ENCODE peak calls at places on chromosomes 3 and 15, in ten cellular contexts. One of them, this sample, is unnamed.

GRCh38 chr3:194112120-194113106 is 23.5 kb upstream of the HES1 start:
- DNase-seq in IMR-90: no peak
- DNase-seq in stomach: peak; percentile 75
- DNase-seq in esophagus squamous epithelium: no peak
- DNase-seq in A549: peak; percentile 97
- DNase-seq in psoas muscle: no peak
- DNase-seq in bronchial epithelial cell: peak; percentile 98
- DNase-seq in progenitor cell of endocrine pancreas: peak; percentile 61
- DNase-seq in brain microvascular endothelial cell: no peak
- DNase-seq in heart right ventricle: no peak
- DNase-seq in this sample: peak; percentile 89

GRCh38 chr3:23112491-23112890 is 90.6 kb upstream of the UBE2E2 start:
- DNase-seq in IMR-90: no peak
- DNase-seq in stomach: no peak
- DNase-seq in esophagus squamous epithelium: no peak
- DNase-seq in A549: no peak
- DNase-seq in psoas muscle: peak; percentile 25
- DNase-seq in bronchial epithelial cell: peak; percentile 61
- DNase-seq in progenitor cell of endocrine pancreas: no peak
- DNase-seq in brain microvascular endothelial cell: no peak
- DNase-seq in heart right ventricle: no peak
- DNase-seq in this sample: no peak

GRCh38 chr3:171157286-171157685 is 130.8 kb upstream of the SLC2A2 start:
- DNase-seq in IMR-90: no peak
- DNase-seq in stomach: no peak
- DNase-seq in esophagus squamous epithelium: no peak
- DNase-seq in A549: no peak
- DNase-seq in psoas muscle: peak; percentile 19
- DNase-seq in bronchial epithelial cell: no peak
- DNase-seq in progenitor cell of endocrine pancreas: peak; percentile 17
- DNase-seq in brain microvascular endothelial cell: no peak
- DNase-seq in heart right ventricle: peak; percentile 30
- DNase-seq in this sample: no peak

GRCh38 chr3:131922356-131922755 is 112.5 kb downstream of the CPNE4 start:
- DNase-seq in IMR-90: no peak
- DNase-seq in stomach: no peak
- DNase-seq in esophagus squamous epithelium: no peak
- DNase-seq in A549: no peak
- DNase-seq in psoas muscle: no peak
- DNase-seq in bronchial epithelial cell: no peak
- DNase-seq in progenitor cell of endocrine pancreas: no peak
- DNase-seq in brain microvascular endothelial cell: no peak
- DNase-seq in heart right ventricle: no peak
- DNase-seq in this sample: no peak

GRCh38 chr15:67836477-67836876 is 3.4 kb downstream of the RNU6-1 start:
- DNase-seq in IMR-90: peak; percentile 33
- DNase-seq in stomach: peak; percentile 60
- DNase-seq in esophagus squamous epithelium: no peak
- DNase-seq in A549: peak; percentile 47
- DNase-seq in psoas muscle: peak; percentile 40
- DNase-seq in bronchial epithelial cell: peak; percentile 38
- DNase-seq in progenitor cell of endocrine pancreas: no peak
- DNase-seq in brain microvascular endothelial cell: no peak
- DNase-seq in heart right ventricle: no peak
- DNase-seq in this sample: no peak

GRCh38 chr3:72891053-72891855 is 3.4 kb downstream of the GXYLT2 start:
- DNase-seq in IMR-90: peak; percentile 100
- DNase-seq in stomach: no peak
- DNase-seq in esophagus squamous epithelium: no peak
- DNase-seq in A549: no peak
- DNase-seq in psoas muscle: peak; percentile 52
- DNase-seq in bronchial epithelial cell: peak; percentile 21
- DNase-seq in progenitor cell of endocrine pancreas: no peak
- DNase-seq in brain microvascular endothelial cell: peak; percentile 96
- DNase-seq in heart right ventricle: peak; percentile 34
- DNase-seq in this sample: no peak

GRCh38 chr3:15217011-15217671 is 11.1 kb downstream of the CAPN7 start:
- DNase-seq in IMR-90: no peak
- DNase-seq in stomach: no peak
- DNase-seq in esophagus squamous epithelium: no peak
- DNase-seq in A549: no peak
- DNase-seq in psoas muscle: no peak
- DNase-seq in bronchial epithelial cell: no peak
- DNase-seq in progenitor cell of endocrine pancreas: no peak
- DNase-seq in brain microvascular endothelial cell: no peak
- DNase-seq in heart right ventricle: no peak
- DNase-seq in this sample: no peak

GRCh38 chr3:121592856-121593702 is at the start of gene FBXO40:
- DNase-seq in IMR-90: no peak
- DNase-seq in stomach: no peak
- DNase-seq in esophagus squamous epithelium: no peak
- DNase-seq in A549: no peak
- DNase-seq in psoas muscle: peak; percentile 31
- DNase-seq in bronchial epithelial cell: peak; percentile 19
- DNase-seq in progenitor cell of endocrine pancreas: no peak
- DNase-seq in brain microvascular endothelial cell: no peak
- DNase-seq in heart right ventricle: peak; percentile 42
- DNase-seq in this sample: no peak

GRCh38 chr15:29124581-29125381 is 144.8 kb downstream of the NSMCE3 start:
- DNase-seq in IMR-90: peak; percentile 12
- DNase-seq in stomach: no peak
- DNase-seq in esophagus squamous epithelium: no peak
- DNase-seq in A549: no peak
- DNase-seq in psoas muscle: no peak
- DNase-seq in bronchial epithelial cell: no peak
- DNase-seq in progenitor cell of endocrine pancreas: no peak
- DNase-seq in brain microvascular endothelial cell: peak; percentile 31
- DNase-seq in heart right ventricle: no peak
- DNase-seq in this sample: no peak

GRCh38 chr3:181711325-181712135 is at the start of gene SOX2:
- DNase-seq in IMR-90: peak; percentile 4
- DNase-seq in stomach: peak; percentile 92
- DNase-seq in esophagus squamous epithelium: no peak
- DNase-seq in A549: peak; percentile 91
- DNase-seq in psoas muscle: peak; percentile 56
- DNase-seq in bronchial epithelial cell: peak; percentile 83
- DNase-seq in progenitor cell of endocrine pancreas: peak; percentile 84
- DNase-seq in brain microvascular endothelial cell: no peak
- DNase-seq in heart right ventricle: peak; percentile 39
- DNase-seq in this sample: peak; percentile 87

GRCh38 chr3:136819784-136820640 is 1.1 kb downstream of the SLC35G2 start:
- DNase-seq in IMR-90: peak; percentile 69
- DNase-seq in stomach: peak; percentile 31
- DNase-seq in esophagus squamous epithelium: no peak
- DNase-seq in A549: peak; percentile 68
- DNase-seq in psoas muscle: peak; percentile 59
- DNase-seq in bronchial epithelial cell: peak; percentile 86
- DNase-seq in progenitor cell of endocrine pancreas: peak; percentile 31
- DNase-seq in brain microvascular endothelial cell: peak; percentile 54
- DNase-seq in heart right ventricle: peak; percentile 50
- DNase-seq in this sample: peak; percentile 82

GRCh38 chr3:178086419-178086818 is 449.8 kb upstream of the KCNMB2 start:
- DNase-seq in IMR-90: no peak
- DNase-seq in stomach: no peak
- DNase-seq in esophagus squamous epithelium: no peak
- DNase-seq in A549: no peak
- DNase-seq in psoas muscle: no peak
- DNase-seq in bronchial epithelial cell: no peak
- DNase-seq in progenitor cell of endocrine pancreas: no peak
- DNase-seq in brain microvascular endothelial cell: no peak
- DNase-seq in heart right ventricle: no peak
- DNase-seq in this sample: no peak

DNA sequence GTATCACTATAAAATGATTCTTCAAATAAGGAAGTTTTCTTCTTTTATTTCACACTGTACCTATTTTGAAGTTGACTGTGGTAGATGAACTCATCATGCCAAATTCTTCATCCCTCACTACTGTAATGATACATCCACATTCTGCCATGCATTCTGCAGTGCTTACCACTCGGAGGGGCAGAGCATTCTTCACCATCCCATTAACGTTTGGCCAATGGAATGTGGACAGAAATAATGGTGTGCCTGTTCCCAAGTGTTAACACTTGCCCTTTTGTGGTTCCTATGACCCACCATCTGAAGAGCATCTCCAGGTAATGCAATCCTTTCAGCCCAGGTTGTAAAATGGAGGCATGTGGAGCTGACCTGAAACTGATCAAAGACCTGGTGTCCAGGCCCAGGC is 18.6 kb downstream of the GOLIM4 start:
- DNase-seq in IMR-90: peak; percentile 37
- DNase-seq in stomach: no peak
- DNase-seq in esophagus squamous epithelium: no peak
- DNase-seq in A549: no peak
- DNase-seq in psoas muscle: no peak
- DNase-seq in bronchial epithelial cell: peak; percentile 44
- DNase-seq in progenitor cell of endocrine pancreas: no peak
- DNase-seq in brain microvascular endothelial cell: no peak
- DNase-seq in heart right ventricle: no peak
- DNase-seq in this sample: no peak
- TF ChIP-seq CTCF in IMR-90: no peak
- TF ChIP-seq CTCF in stomach: no peak
- TF ChIP-seq CTCF in esophagus squamous epithelium: no peak
- TF ChIP-seq CTCF in A549: no peak
- TF ChIP-seq CTCF in psoas muscle: no peak
- TF ChIP-seq CTCF in bronchial epithelial cell: no peak
- TF ChIP-seq CTCF in progenitor cell of endocrine pancreas: no peak
- TF ChIP-seq CTCF in brain microvascular endothelial cell: no peak
- TF ChIP-seq CTCF in heart right ventricle: no peak
- TF ChIP-seq CTCF in this sample: no peak

GRCh38 chr3:11155341-11156025 is 1.2 kb downstream of the HRH1 start:
- DNase-seq in IMR-90: peak; percentile 89
- DNase-seq in stomach: peak; percentile 43
- DNase-seq in esophagus squamous epithelium: no peak
- DNase-seq in A549: peak; percentile 78
- DNase-seq in psoas muscle: peak; percentile 73
- DNase-seq in bronchial epithelial cell: peak; percentile 79
- DNase-seq in progenitor cell of endocrine pancreas: peak; percentile 27
- DNase-seq in brain microvascular endothelial cell: peak; percentile 80
- DNase-seq in heart right ventricle: peak; percentile 65
- DNase-seq in this sample: peak; percentile 66
- TF ChIP-seq CTCF in IMR-90: peak; percentile 91
- TF ChIP-seq CTCF in stomach: no peak
- TF ChIP-seq CTCF in esophagus squamous epithelium: peak; percentile 70
- TF ChIP-seq CTCF in A549: peak; percentile 83
- TF ChIP-seq CTCF in psoas muscle: peak; percentile 58
- TF ChIP-seq CTCF in bronchial epithelial cell: peak; percentile 85
- TF ChIP-seq CTCF in progenitor cell of endocrine pancreas: peak; percentile 57
- TF ChIP-seq CTCF in brain microvascular endothelial cell: peak; percentile 96
- TF ChIP-seq CTCF in heart right ventricle: peak; percentile 34
- TF ChIP-seq CTCF in this sample: peak; percentile 38

GRCh38 chr15:31265090-31265870 is 61.4 kb upstream of the KLF13 start:
- DNase-seq in IMR-90: no peak
- DNase-seq in stomach: peak; percentile 31
- DNase-seq in esophagus squamous epithelium: no peak
- DNase-seq in A549: no peak
- DNase-seq in psoas muscle: no peak
- DNase-seq in bronchial epithelial cell: no peak
- DNase-seq in progenitor cell of endocrine pancreas: no peak
- DNase-seq in brain microvascular endothelial cell: no peak
- DNase-seq in heart right ventricle: no peak
- DNase-seq in this sample: no peak

GRCh38 chr15:31267161-31268107 is 59.2 kb upstream of the KLF13 start:
- DNase-seq in IMR-90: no peak
- DNase-seq in stomach: peak; percentile 32
- DNase-seq in esophagus squamous epithelium: no peak
- DNase-seq in A549: no peak
- DNase-seq in psoas muscle: no peak
- DNase-seq in bronchial epithelial cell: no peak
- DNase-seq in progenitor cell of endocrine pancreas: no peak
- DNase-seq in brain microvascular endothelial cell: no peak
- DNase-seq in heart right ventricle: no peak
- DNase-seq in this sample: no peak

GRCh38 chr15:31266712-31267111 is 59.9 kb upstream of the KLF13 start:
- DNase-seq in IMR-90: no peak
- DNase-seq in stomach: no peak
- DNase-seq in esophagus squamous epithelium: no peak
- DNase-seq in A549: no peak
- DNase-seq in psoas muscle: no peak
- DNase-seq in bronchial epithelial cell: no peak
- DNase-seq in progenitor cell of endocrine pancreas: no peak
- DNase-seq in brain microvascular endothelial cell: no peak
- DNase-seq in heart right ventricle: no peak
- DNase-seq in this sample: no peak

GRCh38 chr15:31264534-31265089 is 62.0 kb upstream of the KLF13 start:
- DNase-seq in IMR-90: no peak
- DNase-seq in stomach: peak; percentile 24
- DNase-seq in esophagus squamous epithelium: no peak
- DNase-seq in A549: no peak
- DNase-seq in psoas muscle: no peak
- DNase-seq in bronchial epithelial cell: no peak
- DNase-seq in progenitor cell of endocrine pancreas: no peak
- DNase-seq in brain microvascular endothelial cell: no peak
- DNase-seq in heart right ventricle: no peak
- DNase-seq in this sample: no peak

GRCh38 chr15:31265871-31266711 is 60.5 kb upstream of the KLF13 start:
- DNase-seq in IMR-90: no peak
- DNase-seq in stomach: peak; percentile 59
- DNase-seq in esophagus squamous epithelium: no peak
- DNase-seq in A549: no peak
- DNase-seq in psoas muscle: no peak
- DNase-seq in bronchial epithelial cell: no peak
- DNase-seq in progenitor cell of endocrine pancreas: no peak
- DNase-seq in brain microvascular endothelial cell: no peak
- DNase-seq in heart right ventricle: peak; percentile 42
- DNase-seq in this sample: no peak
- TF ChIP-seq CTCF in IMR-90: no peak
- TF ChIP-seq CTCF in stomach: no peak
- TF ChIP-seq CTCF in esophagus squamous epithelium: no peak
- TF ChIP-seq CTCF in A549: no peak
- TF ChIP-seq CTCF in psoas muscle: no peak
- TF ChIP-seq CTCF in bronchial epithelial cell: no peak
- TF ChIP-seq CTCF in progenitor cell of endocrine pancreas: no peak
- TF ChIP-seq CTCF in brain microvascular endothelial cell: no peak
- TF ChIP-seq CTCF in heart right ventricle: no peak
- TF ChIP-seq CTCF in this sample: no peak

DNA sequence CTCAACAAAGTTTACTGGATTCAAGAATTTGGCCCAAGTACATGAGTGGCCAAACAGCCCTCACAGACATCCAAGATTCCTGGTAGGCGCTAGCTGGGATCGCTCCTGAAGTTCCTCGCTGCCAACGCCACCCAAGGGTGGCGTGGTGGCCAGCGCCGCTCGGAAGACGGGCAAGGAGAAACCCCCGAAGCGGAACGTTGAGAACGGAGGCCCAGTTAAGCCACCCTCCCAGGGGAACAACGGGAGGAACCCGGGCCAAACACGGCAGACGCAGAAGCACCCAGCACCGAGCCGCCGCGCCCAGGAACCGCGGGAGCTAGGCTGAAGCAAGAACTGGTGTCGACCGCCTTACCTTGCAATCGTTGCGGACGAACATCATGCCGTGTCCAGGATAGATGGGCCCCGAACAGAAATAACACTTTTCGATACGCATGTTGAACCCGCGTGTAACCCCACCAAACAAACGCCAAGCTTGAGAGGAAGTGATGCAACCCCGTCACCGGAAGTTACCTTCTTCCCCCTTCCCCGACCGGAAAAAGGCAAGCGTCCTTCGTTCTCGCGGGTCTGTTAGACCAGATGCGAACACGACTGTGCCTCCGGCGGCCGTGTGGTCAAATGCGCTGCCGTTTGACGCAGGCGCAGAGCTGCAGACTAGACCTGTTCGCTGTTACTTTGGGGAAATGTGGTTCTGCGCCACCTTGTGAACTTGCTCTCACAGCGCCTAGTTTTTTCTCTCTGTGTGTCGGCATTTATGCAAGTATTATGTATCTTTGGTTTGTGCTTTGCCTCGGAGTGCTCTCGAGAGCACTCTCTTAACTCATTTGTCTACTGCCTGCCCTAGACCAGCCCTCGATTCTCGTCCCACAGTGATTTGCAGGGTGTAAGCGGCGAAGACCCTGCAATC is at the start of gene RSL24D1:
- DNase-seq in IMR-90: peak; percentile 99
- DNase-seq in stomach: peak; percentile 97
- DNase-seq in esophagus squamous epithelium: peak; percentile 80
- DNase-seq in A549: peak; percentile 99
- DNase-seq in psoas muscle: peak; percentile 96
- DNase-seq in bronchial epithelial cell: peak; percentile 98
- DNase-seq in progenitor cell of endocrine pancreas: peak; percentile 84
- DNase-seq in brain microvascular endothelial cell: peak; percentile 98
- DNase-seq in heart right ventricle: peak; percentile 93
- DNase-seq in this sample: peak; percentile 96
- TF ChIP-seq CTCF in IMR-90: peak; percentile 32
- TF ChIP-seq CTCF in stomach: no peak
- TF ChIP-seq CTCF in esophagus squamous epithelium: no peak
- TF ChIP-seq CTCF in A549: peak; percentile 45
- TF ChIP-seq CTCF in psoas muscle: peak; percentile 37
- TF ChIP-seq CTCF in bronchial epithelial cell: peak; percentile 63
- TF ChIP-seq CTCF in progenitor cell of endocrine pancreas: peak; percentile 56
- TF ChIP-seq CTCF in brain microvascular endothelial cell: peak; percentile 51
- TF ChIP-seq CTCF in heart right ventricle: no peak
- TF ChIP-seq CTCF in this sample: no peak